ENCODE peak calls at places on chromosomes 12 and 14, in seven cellular contexts. N is cardiac fibroblast, B is endothelial cell, Q is cardiac muscle cell, U is HCT116, M is transverse colon, D is GM13977. V is an unnamed sample.

GRCh38 chr14:24095196-24096068 is 1.3 kb downstream of the PCK2 start:
- DNase-seq in N (peak), B (peak), Q (peak), U (no peak), M (peak), D (peak), V (peak)

GRCh38 chr12:67425394-67425793 is 156.2 kb downstream of the CAND1 start:
- DNase-seq in N (no peak), B (no peak), Q (no peak), U (no peak), M (peak), D (no peak), V (no peak)

GRCh38 chr14:21320913-21321312 is 41.0 kb downstream of the RPGRIP1 start:
- DNase-seq in N (no peak), B (no peak), Q (no peak), U (no peak), M (no peak), D (no peak), V (no peak)

GRCh38 chr12:112018571-112019237 is 5.5 kb downstream of the ERP29 start:
- DNase-seq in N (peak), B (no peak), Q (no peak), U (no peak), M (no peak), D (no peak), V (no peak)

GRCh38 chr14:93112891-93113677 is 2.6 kb downstream of the ITPK1 start:
- DNase-seq in N (peak), B (peak), Q (peak), U (peak), M (peak), D (peak), V (peak)

GRCh38 chr14:42229976-42230375 is 623.3 kb downstream of the LRFN5 start:
- DNase-seq in N (no peak), B (no peak), Q (no peak), U (no peak), M (no peak), D (no peak), V (no peak)

GRCh38 chr14:55805250-55805649 is 225.2 kb downstream of the KTN1 start:
- DNase-seq in N (no peak), B (no peak), Q (no peak), U (no peak), M (no peak), D (no peak), V (no peak)

GRCh38 chr12:70077441-70077840 is 165.8 kb upstream of the CNOT2 start:
- DNase-seq in N (peak), B (no peak), Q (no peak), U (no peak), M (no peak), D (no peak), V (peak)

GRCh38 chr12:17691369-17691768 is 398.6 kb downstream of the RERGL start:
- DNase-seq in N (no peak), B (no peak), Q (no peak), U (no peak), M (no peak), D (no peak), V (no peak)

GRCh38 chr14:79279645-79280399 is 931.5 kb downstream of the DIO2 start:
- DNase-seq in N (no peak), B (peak), Q (peak), U (no peak), M (peak), D (no peak), V (peak)

GRCh38 chr12:110247340-110248095 is 33.5 kb upstream of the ATP2A2 start:
- DNase-seq in N (no peak), B (no peak), Q (no peak), U (no peak), M (peak), D (no peak), V (peak)

GRCh38 chr12:110244829-110245228 is 36.2 kb upstream of the ATP2A2 start:
- DNase-seq in N (no peak), B (no peak), Q (peak), U (no peak), M (no peak), D (no peak), V (no peak)

GRCh38 chr12:110246690-110247339 is 34.2 kb upstream of the ATP2A2 start:
- DNase-seq in N (no peak), B (no peak), Q (no peak), U (no peak), M (no peak), D (no peak), V (peak)

GRCh38 chr12:110244372-110244771 is 36.7 kb upstream of the ATP2A2 start:
- DNase-seq in N (no peak), B (no peak), Q (peak), U (no peak), M (no peak), D (no peak), V (no peak)

DNA sequence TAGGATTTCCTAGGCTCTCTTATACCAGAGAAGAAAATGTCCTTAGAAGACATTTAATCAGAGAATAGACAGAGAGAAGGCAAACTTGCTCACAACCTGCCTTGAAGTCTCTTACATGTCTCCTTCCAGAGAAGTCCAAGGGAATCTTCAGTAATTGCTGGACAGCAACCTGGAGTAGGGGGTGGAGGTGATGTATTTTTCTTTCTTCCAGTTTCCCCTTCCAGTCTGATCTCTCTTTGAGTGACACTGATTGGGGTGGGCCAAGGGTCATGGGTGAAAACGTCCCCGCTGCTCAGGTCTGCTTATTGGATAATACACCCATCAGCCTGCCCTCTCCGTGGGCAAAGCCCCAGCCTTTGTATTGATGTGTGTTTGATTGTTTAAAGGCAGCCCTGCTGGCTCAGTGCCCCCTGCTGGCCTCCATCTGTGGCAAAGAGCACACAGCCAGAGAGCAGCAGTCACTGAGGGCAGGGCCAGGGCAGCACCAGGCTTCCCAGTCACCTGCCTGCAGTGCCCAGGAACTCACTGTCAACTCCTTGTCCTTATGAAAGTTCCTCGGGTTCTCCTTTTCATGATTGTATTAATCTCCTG is 35.7 kb upstream of the ATP2A2 start:
- DNase-seq in N (no peak), B (peak), Q (no peak), U (no peak), M (peak), D (peak), V (no peak)
- TF ChIP-seq CTCF in N (peak), B (no peak), Q (peak), U (peak), M (peak), D (peak), V (no peak)

DNA sequence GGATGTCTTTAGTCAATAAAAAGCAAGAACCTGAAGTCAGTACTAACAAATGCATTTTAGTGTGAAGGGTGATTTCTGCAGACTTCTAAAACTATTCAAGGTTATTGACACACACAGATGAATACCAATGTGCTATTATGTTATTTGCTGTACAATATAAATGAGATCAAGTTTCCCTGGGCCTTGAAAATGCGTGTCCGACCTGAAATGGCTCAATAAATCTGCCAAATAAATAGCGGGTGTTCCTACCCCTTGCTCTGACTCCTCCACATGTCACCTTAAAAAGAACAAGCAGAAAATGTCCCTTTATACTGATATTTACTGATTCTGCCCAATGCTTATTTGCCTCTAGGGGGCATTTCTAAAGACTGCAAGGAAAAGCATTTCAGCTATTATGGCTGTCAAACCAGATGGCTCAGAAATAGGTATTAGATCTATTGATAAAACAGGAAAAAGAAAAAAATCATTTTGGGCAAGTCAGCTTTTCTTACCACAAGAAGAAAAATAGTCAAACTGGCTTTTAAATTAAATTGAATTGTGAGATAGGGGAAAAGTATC is 367.3 kb upstream of the KITLG start:
- DNase-seq in N (no peak), B (no peak), Q (no peak), U (no peak), M (no peak), D (no peak), V (no peak)
- TF ChIP-seq CTCF in N (peak), B (no peak), Q (no peak), U (peak), M (no peak), D (no peak), V (no peak)

DNA sequence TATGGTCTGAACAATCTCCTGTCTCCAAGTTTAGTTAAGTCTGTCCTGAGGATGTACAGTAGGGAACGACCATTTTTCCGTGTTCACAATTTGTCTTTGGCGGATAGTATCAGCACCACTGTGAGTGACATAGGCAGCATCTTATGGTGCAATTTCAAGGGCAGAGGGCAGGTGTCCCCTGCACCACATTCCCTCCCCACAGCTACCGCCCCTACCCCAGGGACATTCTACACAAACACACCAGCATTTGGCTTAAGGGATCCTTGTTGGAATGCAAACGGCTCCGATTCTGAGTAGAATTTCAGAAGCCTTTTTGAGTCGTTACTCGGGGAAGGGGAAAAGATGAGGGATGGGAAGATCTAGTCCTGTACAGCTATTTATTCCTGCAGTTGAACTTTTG is 25.1 kb upstream of the DICER1 start:
- DNase-seq in N (no peak), B (no peak), Q (no peak), U (no peak), M (no peak), D (no peak), V (no peak)
- TF ChIP-seq CTCF in N (no peak), B (no peak), Q (no peak), U (no peak), M (no peak), D (no peak), V (no peak)

GRCh38 chr12:63782466-63782865 is 2.8 kb downstream of the RXYLT1 start:
- DNase-seq in N (no peak), B (no peak), Q (no peak), U (no peak), M (no peak), D (no peak), V (no peak)

DNA sequence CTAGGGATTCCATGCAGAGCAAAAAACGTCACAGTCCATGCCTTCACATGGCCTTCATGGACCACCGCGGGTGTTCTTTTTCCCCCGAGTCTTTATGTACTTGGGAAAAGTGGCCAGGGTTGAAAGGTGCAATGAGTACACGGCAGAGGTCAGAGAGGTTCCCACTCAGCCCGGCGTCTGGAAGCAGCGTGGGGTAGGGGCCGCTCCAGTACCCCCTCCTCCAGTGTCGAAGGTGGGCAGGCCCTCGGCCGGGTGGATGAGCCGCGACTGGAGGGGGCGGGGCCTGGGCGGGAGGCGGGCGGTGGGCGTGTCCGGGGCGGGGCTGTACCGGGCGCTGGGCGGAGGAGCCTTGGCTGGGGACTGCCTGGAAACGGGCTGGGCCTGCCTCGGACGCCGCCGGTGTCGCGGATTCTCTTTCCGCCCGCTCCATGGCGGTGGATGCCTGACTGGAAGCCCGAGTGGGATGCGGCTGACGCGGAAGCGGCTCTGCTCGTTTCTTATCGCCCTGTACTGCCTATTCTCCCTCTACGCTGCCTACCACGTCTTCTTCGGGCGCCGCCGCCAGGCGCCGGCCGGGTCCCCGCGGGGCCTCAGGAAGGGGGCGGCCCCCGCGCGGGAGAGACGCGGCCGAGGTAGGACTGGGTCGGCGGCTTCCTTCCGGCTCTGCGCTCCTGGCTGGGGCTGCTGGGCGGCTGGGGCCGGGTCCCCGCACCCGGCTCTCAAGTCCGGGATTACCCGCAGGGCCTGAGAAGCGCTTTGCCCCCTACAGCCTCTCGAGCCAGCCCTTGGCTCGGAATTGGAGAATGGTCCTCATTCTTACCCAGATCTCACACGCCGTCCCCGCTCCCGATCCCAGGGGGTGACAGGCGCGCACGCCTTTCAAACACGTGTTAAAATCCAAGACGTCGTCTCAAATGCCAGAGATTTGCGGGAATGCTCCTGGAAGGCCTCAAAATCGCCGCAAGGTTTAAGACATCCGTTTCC is at the start of gene RXYLT1:
- DNase-seq in N (peak), B (peak), Q (peak), U (peak), M (peak), D (peak), V (peak)
- TF ChIP-seq CTCF in N (no peak), B (no peak), Q (no peak), U (no peak), M (no peak), D (no peak), V (no peak)

DNA sequence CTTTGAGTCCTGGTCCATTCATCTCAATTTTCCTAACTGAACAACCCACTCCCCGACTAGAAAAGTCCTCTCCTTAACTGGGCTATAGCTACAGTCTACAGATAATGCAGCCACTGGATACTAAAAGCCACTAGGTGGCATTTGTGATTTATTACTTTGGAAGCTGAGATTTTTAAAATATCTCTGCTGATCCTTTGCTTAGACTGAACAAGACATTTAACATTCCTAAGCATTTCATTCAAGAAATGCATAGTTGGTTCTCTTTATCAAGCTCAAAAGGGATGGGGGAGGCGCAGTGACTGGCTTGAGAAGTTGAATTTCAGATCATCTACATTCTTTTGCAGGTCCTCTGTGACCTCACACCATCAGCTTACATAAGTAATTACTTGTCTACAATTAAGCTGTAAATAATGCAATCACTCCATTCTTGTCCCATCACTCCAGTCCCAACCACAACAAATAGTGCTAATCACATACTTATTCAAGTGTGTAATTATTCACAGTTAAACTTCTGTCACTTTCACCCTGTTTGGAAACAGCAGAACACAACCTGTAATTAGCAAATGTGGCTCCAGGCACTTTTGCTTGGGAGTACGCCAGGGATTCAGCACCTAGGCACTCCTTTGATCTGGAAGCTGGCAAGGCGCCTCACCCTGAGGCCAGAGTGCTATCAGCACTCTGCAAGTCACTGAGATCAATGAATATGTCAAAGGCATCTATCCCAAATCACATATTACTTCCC is 203.5 kb downstream of the NOVA1 start:
- DNase-seq in N (peak), B (no peak), Q (peak), U (no peak), M (peak), D (no peak), V (peak)
- TF ChIP-seq CTCF in N (peak), B (no peak), Q (peak), U (no peak), M (no peak), D (no peak), V (peak)

DNA sequence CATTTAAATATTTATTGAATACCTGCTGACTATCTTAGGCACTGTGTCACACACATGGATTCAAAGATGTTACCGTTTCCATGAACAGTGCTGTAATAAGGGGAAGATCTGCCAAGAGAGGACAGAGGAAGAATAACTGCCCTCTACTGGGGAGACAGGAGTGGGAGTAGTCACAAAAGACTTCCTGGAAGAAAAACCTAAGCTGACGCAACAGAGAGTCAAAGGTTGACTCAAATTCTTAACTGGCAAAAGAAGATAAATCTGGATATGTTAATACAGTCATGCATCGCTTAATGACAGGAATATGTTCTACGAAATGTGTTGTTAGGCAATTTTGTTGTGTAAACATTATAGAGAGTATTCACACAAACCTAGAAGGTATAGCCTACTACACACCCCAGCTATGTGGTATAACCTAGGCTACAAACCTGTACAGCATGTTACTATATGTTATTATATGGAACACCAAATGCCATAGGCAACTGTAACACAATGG is 51.5 kb downstream of the DCAF5 start:
- DNase-seq in N (peak), B (no peak), Q (no peak), U (peak), M (no peak), D (no peak), V (peak)
- TF ChIP-seq CTCF in N (peak), B (peak), Q (peak), U (peak), M (peak), D (peak), V (peak)

V was measured in Caco-2.